ENCODE peak calls at places on chromosome 18, in four cellular contexts. One of them, this sample, is unnamed.

GRCh38 chr18:11974741-11975325 is 6.5 kb upstream of the IMPA2 start:
- DNase-seq in HEK293T: no peak
- DNase-seq in WTC11: no peak
- DNase-seq in K562: no peak
- DNase-seq in this sample: no peak

GRCh38 chr18:35876243-35876642 is 96.2 kb upstream of the RMP24 start:
- DNase-seq in K562: no peak
- DNase-seq in HEK293T: no peak
- DNase-seq in WTC11: no peak
- DNase-seq in this sample: no peak

GRCh38 chr18:59109375-59109774 is 30.3 kb upstream of the SEC11C start:
- DNase-seq in WTC11: no peak
- DNase-seq in K562: no peak
- DNase-seq in HEK293T: no peak
- DNase-seq in this sample: no peak

GRCh38 chr18:34370704-34371405 is 146.1 kb upstream of the NOL4 start:
- DNase-seq in K562: no peak
- DNase-seq in HEK293T: no peak
- DNase-seq in WTC11: no peak
- DNase-seq in this sample: no peak

GRCh38 chr18:79320216-79320615 is 75.5 kb upstream of the NFATC1 start:
- DNase-seq in WTC11: no peak
- DNase-seq in HEK293T: no peak
- DNase-seq in K562: peak
- DNase-seq in this sample: no peak

GRCh38 chr18:24176727-24177416 is 38.0 kb downstream of the CABYR start:
- DNase-seq in HEK293T: peak
- DNase-seq in K562: peak
- DNase-seq in WTC11: peak
- DNase-seq in this sample: peak

GRCh38 chr18:39604836-39605235 is 2039.2 kb upstream of the CELF4 start:
- DNase-seq in WTC11: no peak
- DNase-seq in HEK293T: no peak
- DNase-seq in K562: no peak
- DNase-seq in this sample: no peak

GRCh38 chr18:79525556-79526467 is 130.1 kb downstream of the NFATC1 start:
- DNase-seq in WTC11: no peak
- DNase-seq in HEK293T: no peak
- DNase-seq in K562: no peak
- DNase-seq in this sample: no peak

GRCh38 chr18:41767960-41768359 is 187.1 kb upstream of the PIK3C3 start:
- DNase-seq in K562: no peak
- DNase-seq in HEK293T: no peak
- DNase-seq in WTC11: peak
- DNase-seq in this sample: no peak

GRCh38 chr18:9612215-9612830 is 2.0 kb downstream of the PPP4R1 start:
- DNase-seq in HEK293T: peak
- DNase-seq in WTC11: no peak
- DNase-seq in K562: no peak
- DNase-seq in this sample: peak

GRCh38 chr18:58449366-58449935 is 179.4 kb downstream of the ALPK2 start:
- DNase-seq in HEK293T: no peak
- DNase-seq in WTC11: no peak
- DNase-seq in K562: peak
- DNase-seq in this sample: peak

GRCh38 chr18:251572-251971 is 16.3 kb downstream of the THOC1 start:
- DNase-seq in K562: no peak
- DNase-seq in WTC11: no peak
- DNase-seq in HEK293T: no peak
- DNase-seq in this sample: no peak

GRCh38 chr18:27728659-27729058 is 448.3 kb downstream of the CDH2 start:
- DNase-seq in HEK293T: no peak
- DNase-seq in K562: no peak
- DNase-seq in WTC11: no peak
- DNase-seq in this sample: no peak

GRCh38 chr18:3434685-3435084 is 15.3 kb upstream of the TGIF1 start:
- DNase-seq in K562: no peak
- DNase-seq in HEK293T: no peak
- DNase-seq in WTC11: no peak
- DNase-seq in this sample: no peak

GRCh38 chr18:73352546-73352945 is 484.8 kb upstream of the NETO1 start:
- DNase-seq in K562: no peak
- DNase-seq in HEK293T: no peak
- DNase-seq in WTC11: no peak
- DNase-seq in this sample: no peak

GRCh38 chr18:23864620-23865019 is 149.9 kb upstream of the TTC39C start:
- DNase-seq in HEK293T: no peak
- DNase-seq in K562: no peak
- DNase-seq in WTC11: no peak
- DNase-seq in this sample: no peak

GRCh38 chr18:59631583-59632181 is 65.5 kb downstream of the CCBE1 start:
- DNase-seq in WTC11: peak
- DNase-seq in HEK293T: peak
- DNase-seq in K562: peak
- DNase-seq in this sample: peak

GRCh38 chr18:74951165-74951760 is 257.7 kb downstream of the PTGR3 start:
- DNase-seq in HEK293T: no peak
- DNase-seq in K562: no peak
- DNase-seq in WTC11: no peak
- DNase-seq in this sample: peak

GRCh38 chr18:21457179-21457535 is 143.3 kb downstream of the ESCO1 start:
- DNase-seq in WTC11: no peak
- DNase-seq in HEK293T: no peak
- DNase-seq in K562: no peak
- DNase-seq in this sample: no peak

GRCh38 chr18:845152-845819 is 33.2 kb upstream of the YES1 start:
- DNase-seq in K562: no peak
- DNase-seq in HEK293T: no peak
- DNase-seq in WTC11: no peak
- DNase-seq in this sample: peak

GRCh38 chr18:966095-967036 is 61.7 kb downstream of the ADCYAP1 start:
- DNase-seq in WTC11: no peak
- DNase-seq in HEK293T: no peak
- DNase-seq in K562: no peak
- DNase-seq in this sample: no peak

GRCh38 chr18:79531926-79532689 is 136.4 kb downstream of the NFATC1 start:
- DNase-seq in HEK293T: no peak
- DNase-seq in WTC11: peak
- DNase-seq in K562: no peak
- DNase-seq in this sample: no peak

GRCh38 chr18:56085561-56085960 is 497.6 kb upstream of the TCF4 start:
- DNase-seq in WTC11: no peak
- DNase-seq in HEK293T: no peak
- DNase-seq in K562: no peak
- DNase-seq in this sample: no peak

GRCh38 chr18:7641813-7642212 is 74.7 kb downstream of the PTPRM start:
- DNase-seq in K562: no peak
- DNase-seq in HEK293T: no peak
- DNase-seq in WTC11: no peak
- DNase-seq in this sample: peak

GRCh38 chr18:59810183-59810582 is 89.6 kb upstream of the PMAIP1 start:
- DNase-seq in WTC11: no peak
- DNase-seq in HEK293T: no peak
- DNase-seq in K562: no peak
- DNase-seq in this sample: no peak

GRCh38 chr18:37179384-37179783 is 350.5 kb downstream of the KIAA1328 start:
- DNase-seq in K562: no peak
- DNase-seq in HEK293T: no peak
- DNase-seq in WTC11: no peak
- DNase-seq in this sample: no peak

GRCh38 chr18:74724186-74724585 is 126.5 kb downstream of the ZNF407 start:
- DNase-seq in K562: no peak
- DNase-seq in HEK293T: no peak
- DNase-seq in WTC11: no peak
- DNase-seq in this sample: no peak

GRCh38 chr18:61085036-61085435 is 248.2 kb upstream of the CDH20 start:
- DNase-seq in HEK293T: no peak
- DNase-seq in K562: no peak
- DNase-seq in WTC11: no peak
- DNase-seq in this sample: no peak

GRCh38 chr18:11987527-11987926 is 6.2 kb downstream of the IMPA2 start:
- DNase-seq in HEK293T: no peak
- DNase-seq in K562: no peak
- DNase-seq in WTC11: no peak
- DNase-seq in this sample: no peak

GRCh38 chr18:6004683-6005082 is 109.4 kb upstream of the TMEM200C start:
- DNase-seq in K562: no peak
- DNase-seq in WTC11: no peak
- DNase-seq in HEK293T: no peak
- DNase-seq in this sample: no peak

GRCh38 chr18:79875531-79875919 is 75.9 kb downstream of the SLC66A2 start:
- DNase-seq in K562: no peak
- DNase-seq in WTC11: no peak
- DNase-seq in HEK293T: no peak
- DNase-seq in this sample: no peak

GRCh38 chr18:73768043-73768442 is 379.6 kb downstream of the FBXO15 start:
- DNase-seq in K562: no peak
- DNase-seq in WTC11: no peak
- DNase-seq in HEK293T: no peak
- DNase-seq in this sample: no peak

GRCh38 chr18:58953627-58954026 is 89.0 kb downstream of the ZNF532 start:
- DNase-seq in WTC11: no peak
- DNase-seq in HEK293T: no peak
- DNase-seq in K562: no peak
- DNase-seq in this sample: peak

GRCh38 chr18:50813353-50813752 is 6.5 kb downstream of the MRO start:
- DNase-seq in HEK293T: no peak
- DNase-seq in K562: no peak
- DNase-seq in WTC11: no peak
- DNase-seq in this sample: no peak

GRCh38 chr18:35526476-35527120 is 28.8 kb upstream of the INO80C start:
- DNase-seq in HEK293T: no peak
- DNase-seq in K562: no peak
- DNase-seq in WTC11: no peak
- DNase-seq in this sample: no peak

GRCh38 chr18:66495844-66496243 is 108.0 kb downstream of the CDH19 start:
- DNase-seq in K562: peak
- DNase-seq in HEK293T: peak
- DNase-seq in WTC11: peak
- DNase-seq in this sample: peak

GRCh38 chr18:54888378-54888777 is 60.1 kb downstream of the RAB27B start:
- DNase-seq in K562: no peak
- DNase-seq in WTC11: no peak
- DNase-seq in HEK293T: no peak
- DNase-seq in this sample: no peak
- TF ChIP-seq ELF4 in K562: no peak
- TF ChIP-seq ELF4 in WTC11: no peak
- TF ChIP-seq ELF4 in HEK293T: no peak
- TF ChIP-seq ELF4 in this sample: no peak

DNA sequence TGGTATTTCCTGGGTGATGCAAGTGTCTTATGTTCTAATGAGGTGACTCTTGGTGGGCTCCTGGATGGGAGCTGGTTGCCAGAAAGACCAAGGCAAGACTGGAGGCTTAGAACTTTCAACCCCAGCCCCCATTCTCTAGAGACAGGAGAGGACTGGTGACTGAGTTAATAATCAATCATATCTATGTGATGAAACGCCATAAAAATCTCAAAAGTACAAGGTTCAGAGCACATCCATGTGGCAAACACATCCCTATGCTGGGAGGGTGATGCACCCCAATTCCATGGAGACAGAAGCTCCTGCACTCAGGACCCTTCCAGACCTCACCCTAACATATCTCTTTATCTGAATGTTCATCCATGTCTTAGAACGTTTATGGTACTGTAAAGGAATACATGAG is 139.6 kb upstream of the LINC00305 start:
- DNase-seq in K562: no peak
- DNase-seq in WTC11: no peak
- DNase-seq in HEK293T: no peak
- DNase-seq in this sample: no peak
- TF ChIP-seq ELF4 in K562: no peak
- TF ChIP-seq ELF4 in WTC11: no peak
- TF ChIP-seq ELF4 in HEK293T: no peak
- TF ChIP-seq ELF4 in this sample: no peak

GRCh38 chr18:44541159-44541558 is 139.5 kb upstream of the SETBP1 start:
- DNase-seq in K562: no peak
- DNase-seq in WTC11: no peak
- DNase-seq in HEK293T: no peak
- DNase-seq in this sample: no peak

GRCh38 chr18:44541781-44542180 is 138.9 kb upstream of the SETBP1 start:
- DNase-seq in HEK293T: no peak
- DNase-seq in WTC11: no peak
- DNase-seq in K562: no peak
- DNase-seq in this sample: no peak

GRCh38 chr18:44536041-44536440 is 144.6 kb upstream of the SETBP1 start:
- DNase-seq in HEK293T: no peak
- DNase-seq in K562: no peak
- DNase-seq in WTC11: no peak
- DNase-seq in this sample: no peak

GRCh38 chr18:44536619-44537018 is 144.1 kb upstream of the SETBP1 start:
- DNase-seq in HEK293T: no peak
- DNase-seq in K562: no peak
- DNase-seq in WTC11: no peak
- DNase-seq in this sample: no peak

GRCh38 chr18:44537521-44537920 is 143.2 kb upstream of the SETBP1 start:
- DNase-seq in K562: no peak
- DNase-seq in WTC11: no peak
- DNase-seq in HEK293T: no peak
- DNase-seq in this sample: no peak
- TF ChIP-seq ELF4 in K562: no peak
- TF ChIP-seq ELF4 in WTC11: no peak
- TF ChIP-seq ELF4 in HEK293T: no peak
- TF ChIP-seq ELF4 in this sample: no peak

GRCh38 chr18:48548921-48549320 is 10.1 kb downstream of the CTIF start:
- DNase-seq in HEK293T: no peak
- DNase-seq in WTC11: no peak
- DNase-seq in K562: no peak
- DNase-seq in this sample: no peak
- TF ChIP-seq ELF4 in HEK293T: no peak
- TF ChIP-seq ELF4 in WTC11: no peak
- TF ChIP-seq ELF4 in K562: no peak
- TF ChIP-seq ELF4 in this sample: no peak

GRCh38 chr18:70037453-70038061 is 89.9 kb upstream of the CD226 start:
- DNase-seq in WTC11: no peak
- DNase-seq in HEK293T: no peak
- DNase-seq in K562: peak
- DNase-seq in this sample: no peak
- TF ChIP-seq ELF4 in WTC11: no peak
- TF ChIP-seq ELF4 in HEK293T: no peak
- TF ChIP-seq ELF4 in K562: no peak
- TF ChIP-seq ELF4 in this sample: no peak

DNA sequence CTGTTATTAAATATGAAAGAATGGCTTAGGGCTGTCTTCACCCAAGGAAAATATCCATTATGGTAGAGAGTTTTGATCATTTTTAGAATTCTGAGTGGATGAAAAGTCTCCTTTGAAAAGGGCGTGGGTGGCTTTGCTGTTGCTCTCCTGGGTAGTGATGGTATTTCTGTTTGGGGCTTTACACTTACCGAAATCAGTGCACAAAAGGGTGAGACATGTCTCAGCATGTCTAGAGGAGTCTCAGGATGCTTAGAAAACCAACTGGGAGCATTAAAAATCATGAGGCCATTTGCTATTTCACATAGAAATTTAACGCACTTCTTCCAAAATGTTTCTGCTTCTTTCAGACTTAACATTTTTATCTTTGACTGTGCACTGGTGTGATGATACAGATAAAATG is 49.6 kb downstream of the ZCCHC2 start:
- DNase-seq in HEK293T: no peak
- DNase-seq in WTC11: no peak
- DNase-seq in K562: no peak
- DNase-seq in this sample: no peak
- TF ChIP-seq ELF4 in HEK293T: no peak
- TF ChIP-seq ELF4 in WTC11: no peak
- TF ChIP-seq ELF4 in K562: no peak
- TF ChIP-seq ELF4 in this sample: no peak